ENCODE peak calls at places on chromosome X, in four cellular contexts. One of them, this sample, is unnamed.

GRCh38 chrX:53039239-53039638 is 9.3 kb upstream of the GPR173 start:
- DNase-seq in AG09309: no peak
- DNase-seq in HCT116: no peak
- DNase-seq in GM10248: no peak
- DNase-seq in this sample: no peak

GRCh38 chrX:14832151-14832550 is 40.7 kb downstream of the FANCB start:
- DNase-seq in AG09309: no peak
- DNase-seq in HCT116: no peak
- DNase-seq in GM10248: no peak
- DNase-seq in this sample: no peak

GRCh38 chrX:23826216-23826615 is 43.2 kb downstream of the SAT1 start:
- DNase-seq in AG09309: no peak
- DNase-seq in HCT116: no peak
- DNase-seq in GM10248: no peak
- DNase-seq in this sample: no peak

GRCh38 chrX:67720344-67720743 is 176.5 kb downstream of the AR start:
- DNase-seq in AG09309: no peak
- DNase-seq in HCT116: no peak
- DNase-seq in GM10248: no peak
- DNase-seq in this sample: no peak

GRCh38 chrX:78997870-78998558 is 52.8 kb downstream of the P2RY10 start:
- DNase-seq in AG09309: no peak
- DNase-seq in HCT116: no peak
- DNase-seq in GM10248: no peak
- DNase-seq in this sample: no peak

GRCh38 chrX:119682019-119682989 is 10.7 kb downstream of the SEPTIN6 start:
- DNase-seq in AG09309: no peak
- DNase-seq in HCT116: no peak
- DNase-seq in GM10248: peak
- DNase-seq in this sample: no peak

GRCh38 chrX:101410461-101410860 is 2.4 kb downstream of the HNRNPH2 start:
- DNase-seq in AG09309: no peak
- DNase-seq in HCT116: no peak
- DNase-seq in GM10248: no peak
- DNase-seq in this sample: no peak

GRCh38 chrX:50747471-50747900 is 66.5 kb downstream of the SHROOM4 start:
- DNase-seq in AG09309: peak
- DNase-seq in HCT116: no peak
- DNase-seq in GM10248: peak
- DNase-seq in this sample: peak

GRCh38 chrX:45143455-45143854 is 57.2 kb downstream of the DIPK2B start:
- DNase-seq in AG09309: no peak
- DNase-seq in HCT116: no peak
- DNase-seq in GM10248: no peak
- DNase-seq in this sample: no peak

GRCh38 chrX:1295550-1295949 is 26.9 kb downstream of the CSF2RA start:
- DNase-seq in AG09309: no peak
- DNase-seq in HCT116: no peak
- DNase-seq in GM10248: no peak
- DNase-seq in this sample: no peak

GRCh38 chrX:109841257-109841656 is 108.2 kb upstream of the ACSL4 start:
- DNase-seq in AG09309: no peak
- DNase-seq in HCT116: no peak
- DNase-seq in GM10248: no peak
- DNase-seq in this sample: no peak

GRCh38 chrX:50536955-50537354 is 66.3 kb upstream of the DGKK start:
- DNase-seq in AG09309: no peak
- DNase-seq in HCT116: no peak
- DNase-seq in GM10248: no peak
- DNase-seq in this sample: no peak

GRCh38 chrX:131812847-131813825 is 210.0 kb upstream of the STK26 start:
- DNase-seq in AG09309: peak
- DNase-seq in HCT116: no peak
- DNase-seq in GM10248: peak
- DNase-seq in this sample: no peak

GRCh38 chrX:16695079-16695676 is 17.3 kb downstream of the CTPS2 start:
- DNase-seq in AG09309: no peak
- DNase-seq in HCT116: peak
- DNase-seq in GM10248: peak
- DNase-seq in this sample: peak

GRCh38 chrX:13092455-13092941 is 48.1 kb upstream of the FAM9C start:
- DNase-seq in AG09309: no peak
- DNase-seq in HCT116: no peak
- DNase-seq in GM10248: peak
- DNase-seq in this sample: no peak

GRCh38 chrX:43939187-43939926 is 33.8 kb downstream of the NDP start:
- DNase-seq in AG09309: no peak
- DNase-seq in HCT116: no peak
- DNase-seq in GM10248: no peak
- DNase-seq in this sample: no peak

GRCh38 chrX:19332983-19333382 is 10.7 kb upstream of the PDHA1 start:
- DNase-seq in AG09309: no peak
- DNase-seq in HCT116: no peak
- DNase-seq in GM10248: no peak
- DNase-seq in this sample: no peak

GRCh38 chrX:150544222-150544787 is 24.1 kb upstream of the MTM1 start:
- DNase-seq in AG09309: no peak
- DNase-seq in HCT116: no peak
- DNase-seq in GM10248: no peak
- DNase-seq in this sample: no peak

GRCh38 chrX:79371640-79372039 is 4.5 kb upstream of the ITM2A start:
- DNase-seq in AG09309: no peak
- DNase-seq in HCT116: no peak
- DNase-seq in GM10248: no peak
- DNase-seq in this sample: no peak

GRCh38 chrX:82141942-82142341 is 940.0 kb downstream of the SH3BGRL start:
- DNase-seq in AG09309: no peak
- DNase-seq in HCT116: no peak
- DNase-seq in GM10248: no peak
- DNase-seq in this sample: no peak

GRCh38 chrX:54166915-54167314 is 16.1 kb downstream of the FAM120C start:
- DNase-seq in AG09309: no peak
- DNase-seq in HCT116: no peak
- DNase-seq in GM10248: no peak
- DNase-seq in this sample: no peak

GRCh38 chrX:10477525-10477924 is 142.9 kb downstream of the MID1 start:
- DNase-seq in AG09309: no peak
- DNase-seq in HCT116: no peak
- DNase-seq in GM10248: no peak
- DNase-seq in this sample: no peak

GRCh38 chrX:126655061-126655460 is 102.4 kb upstream of the DCAF12L1 start:
- DNase-seq in AG09309: no peak
- DNase-seq in HCT116: no peak
- DNase-seq in GM10248: no peak
- DNase-seq in this sample: no peak

GRCh38 chrX:13023526-13024469 is 20.6 kb downstream of the FAM9C start:
- DNase-seq in AG09309: no peak
- DNase-seq in HCT116: no peak
- DNase-seq in GM10248: no peak
- DNase-seq in this sample: no peak

GRCh38 chrX:119015407-119016242 is 41.2 kb downstream of the LONRF3 start:
- DNase-seq in AG09309: peak
- DNase-seq in HCT116: peak
- DNase-seq in GM10248: peak
- DNase-seq in this sample: no peak

GRCh38 chrX:63128509-63128908 is 222.6 kb downstream of the SPIN4 start:
- DNase-seq in AG09309: no peak
- DNase-seq in HCT116: peak
- DNase-seq in GM10248: no peak
- DNase-seq in this sample: peak

GRCh38 chrX:370963-371745 is 15.6 kb downstream of the PPP2R3B start:
- DNase-seq in AG09309: no peak
- DNase-seq in HCT116: no peak
- DNase-seq in GM10248: no peak
- DNase-seq in this sample: peak

GRCh38 chrX:104113237-104113965 is 1.1 kb downstream of the ZCCHC18 start:
- DNase-seq in AG09309: no peak
- DNase-seq in HCT116: no peak
- DNase-seq in GM10248: peak
- DNase-seq in this sample: peak

GRCh38 chrX:45743081-45743533 is 542.4 kb upstream of the DIPK2B start:
- DNase-seq in AG09309: no peak
- DNase-seq in HCT116: peak
- DNase-seq in GM10248: no peak
- DNase-seq in this sample: no peak

GRCh38 chrX:9388450-9388849 is 76.4 kb upstream of the TBL1X start:
- DNase-seq in AG09309: no peak
- DNase-seq in HCT116: no peak
- DNase-seq in GM10248: no peak
- DNase-seq in this sample: no peak

GRCh38 chrX:12076046-12076445 is 62.2 kb upstream of the FRMPD4 start:
- DNase-seq in AG09309: no peak
- DNase-seq in HCT116: no peak
- DNase-seq in GM10248: no peak
- DNase-seq in this sample: no peak

GRCh38 chrX:113759422-113759821 is 824.5 kb upstream of the HTR2C start:
- DNase-seq in AG09309: no peak
- DNase-seq in HCT116: no peak
- DNase-seq in GM10248: no peak
- DNase-seq in this sample: no peak

GRCh38 chrX:16966745-16967144 is 20.3 kb downstream of the REPS2 start:
- DNase-seq in AG09309: no peak
- DNase-seq in HCT116: no peak
- DNase-seq in GM10248: no peak
- DNase-seq in this sample: no peak

DNA sequence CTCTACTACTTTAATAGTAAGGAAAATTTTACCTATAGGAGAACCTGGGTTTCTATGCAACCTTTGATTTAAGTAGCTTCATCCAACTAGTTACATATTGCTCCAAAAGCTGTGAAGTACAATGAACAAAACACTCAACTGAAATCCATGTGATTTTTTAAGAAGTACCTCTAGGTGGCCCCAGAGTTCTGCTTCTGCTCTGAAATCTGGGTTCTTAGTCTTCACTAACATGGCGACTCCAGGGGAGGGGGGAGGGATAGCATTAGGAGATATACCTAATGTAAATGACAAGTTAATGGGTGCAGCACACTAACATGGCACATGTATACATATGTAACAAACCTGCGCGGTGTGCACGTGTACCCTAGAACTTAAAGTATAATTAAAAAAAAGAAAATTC is 73.4 kb upstream of the MAGEB2 start:
- DNase-seq in AG09309: no peak
- DNase-seq in HCT116: peak
- DNase-seq in GM10248: no peak
- DNase-seq in this sample: no peak
- TF ChIP-seq CTCF in AG09309: peak
- TF ChIP-seq CTCF in HCT116: peak
- TF ChIP-seq CTCF in GM10248: peak
- TF ChIP-seq CTCF in this sample: peak

GRCh38 chrX:74420194-74421035 is 878 bp upstream of the SLC16A2 start:
- DNase-seq in AG09309: peak
- DNase-seq in HCT116: no peak
- DNase-seq in GM10248: no peak
- DNase-seq in this sample: peak

GRCh38 chrX:74421181-74422028 is at the start of gene SLC16A2:
- DNase-seq in AG09309: peak
- DNase-seq in HCT116: no peak
- DNase-seq in GM10248: peak
- DNase-seq in this sample: peak

GRCh38 chrX:74422029-74422352 is 698 bp downstream of the SLC16A2 start:
- DNase-seq in AG09309: no peak
- DNase-seq in HCT116: no peak
- DNase-seq in GM10248: no peak
- DNase-seq in this sample: no peak

GRCh38 chrX:74423289-74423985 is 2.1 kb downstream of the SLC16A2 start:
- DNase-seq in AG09309: no peak
- DNase-seq in HCT116: no peak
- DNase-seq in GM10248: no peak
- DNase-seq in this sample: no peak

DNA sequence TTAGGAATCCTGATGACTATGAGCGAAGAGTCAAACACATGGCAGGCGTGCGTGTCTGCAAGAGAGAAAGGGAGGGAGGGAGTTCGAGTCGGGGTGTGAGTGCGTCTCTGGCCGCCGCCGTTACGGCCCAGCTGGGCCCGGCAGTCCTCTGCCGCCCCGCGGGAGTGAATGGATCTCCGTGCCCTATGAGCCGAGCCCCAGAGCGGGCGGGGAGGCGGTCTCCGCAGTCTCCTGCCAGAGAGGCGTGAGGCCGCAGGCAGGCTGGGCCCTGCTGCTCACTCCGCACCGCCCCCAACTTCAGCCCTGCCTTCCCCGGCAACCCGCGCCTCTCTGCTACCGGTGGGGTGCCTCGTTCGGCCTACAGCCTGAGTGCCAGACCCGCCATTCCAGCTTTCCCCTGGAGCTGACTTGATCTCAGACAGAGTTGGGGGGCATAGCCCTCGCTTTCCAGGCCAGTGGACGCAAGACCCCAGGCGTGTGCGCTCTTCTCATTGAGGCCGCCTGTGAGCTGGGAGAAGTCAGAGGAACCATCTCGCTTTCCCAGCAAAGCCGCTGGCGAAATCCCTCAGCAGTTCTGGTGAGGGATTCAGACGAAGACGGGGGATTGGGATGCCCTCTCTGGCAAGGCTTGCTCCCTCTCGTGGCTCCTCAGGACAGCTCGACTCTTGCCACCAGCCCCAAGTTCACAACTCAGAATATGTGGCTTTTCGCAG is 1.4 kb downstream of the SLC16A2 start:
- DNase-seq in AG09309: peak
- DNase-seq in HCT116: no peak
- DNase-seq in GM10248: peak
- DNase-seq in this sample: peak
- TF ChIP-seq CTCF in AG09309: peak
- TF ChIP-seq CTCF in HCT116: no peak
- TF ChIP-seq CTCF in GM10248: no peak
- TF ChIP-seq CTCF in this sample: no peak

DNA sequence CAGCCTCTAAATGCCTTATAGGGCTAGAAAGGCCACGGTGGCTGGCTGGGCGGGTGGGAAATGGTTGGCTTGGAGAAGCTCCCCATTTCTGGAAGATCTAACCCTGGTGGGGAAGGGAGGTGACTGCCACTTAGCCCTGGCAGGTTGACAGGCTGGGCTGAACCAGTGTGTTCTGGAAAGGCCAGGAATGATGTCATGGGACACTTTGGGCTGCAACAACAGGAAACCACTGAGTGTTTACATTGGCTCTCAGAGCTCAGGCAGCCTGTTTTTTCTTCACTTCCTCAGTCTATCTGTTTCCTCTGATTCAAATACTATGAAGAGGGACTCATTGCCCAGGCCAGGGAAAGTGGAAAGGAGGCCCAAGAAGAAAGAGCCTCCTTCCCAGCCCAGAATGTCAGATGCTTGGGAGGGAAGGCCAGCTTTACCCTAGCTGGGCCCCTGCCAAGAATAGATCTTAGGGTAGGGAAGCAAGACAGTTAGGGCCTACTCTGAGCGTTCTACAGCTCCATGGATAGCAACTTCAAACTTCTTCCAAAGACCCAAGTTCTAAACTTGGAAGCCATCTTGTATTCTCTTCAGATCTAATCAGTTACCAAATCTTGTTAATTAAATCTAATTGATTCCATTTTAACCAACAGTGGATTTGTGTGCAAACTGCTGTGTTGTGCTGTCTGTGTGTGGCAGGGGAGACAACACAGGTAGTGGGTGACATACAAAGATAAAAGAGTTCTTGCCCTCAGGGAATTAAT is 65.7 kb upstream of the MSN start:
- DNase-seq in AG09309: peak
- DNase-seq in HCT116: no peak
- DNase-seq in GM10248: no peak
- DNase-seq in this sample: no peak
- TF ChIP-seq CTCF in AG09309: no peak
- TF ChIP-seq CTCF in HCT116: no peak
- TF ChIP-seq CTCF in GM10248: no peak
- TF ChIP-seq CTCF in this sample: no peak

GRCh38 chrX:123732679-123733363 is at the start of gene THOC2:
- DNase-seq in AG09309: no peak
- DNase-seq in HCT116: peak
- DNase-seq in GM10248: peak
- DNase-seq in this sample: peak
- TF ChIP-seq CTCF in AG09309: peak
- TF ChIP-seq CTCF in HCT116: no peak
- TF ChIP-seq CTCF in GM10248: peak
- TF ChIP-seq CTCF in this sample: peak

This sample was measured in glutamatergic neuron.